ENCODE peak calls at places on chromosomes 2 and 18, in six cellular contexts. O is HCT116, V is H54, L is body of pancreas, D is breast epithelium, W is esophagus squamous epithelium. X is an unnamed sample.

GRCh38 chr2:10384089-10384734 is 63.9 kb downstream of the ODC1 start:
- DNase-seq in W (no peak), D (no peak), O (no peak), V (no peak), L (no peak), X (no peak)

GRCh38 chr2:186950694-186951093 is 101.7 kb upstream of the ZSWIM2 start:
- DNase-seq in V (peak), O (no peak), W (no peak), L (no peak), D (no peak), X (no peak)

GRCh38 chr18:79581406-79581805 is 98.2 kb upstream of the CTDP1 start:
- DNase-seq in D (peak), O (no peak), L (peak), W (no peak), V (no peak), X (no peak)

GRCh38 chr2:36362291-36362690 is 6.7 kb downstream of the CRIM1 start:
- DNase-seq in D (no peak), L (no peak), O (no peak), W (no peak), V (no peak), X (peak)

GRCh38 chr2:176085861-176086771 is 2.4 kb upstream of the EVX2 start:
- DNase-seq in D (no peak), W (no peak), L (peak), O (peak), V (no peak), X (peak)

GRCh38 chr2:120857422-120857821 is 121.8 kb downstream of the GLI2 start:
- DNase-seq in L (no peak), D (no peak), V (no peak), O (no peak), W (no peak), X (no peak)

GRCh38 chr2:239574434-239575156 is 173.8 kb upstream of the HDAC4 start:
- DNase-seq in V (no peak), D (no peak), O (no peak), L (no peak), W (no peak), X (no peak)

GRCh38 chr2:60552096-60552850 is 1.2 kb downstream of the BCL11A start:
- DNase-seq in O (no peak), D (no peak), L (peak), W (no peak), V (no peak), X (peak)

GRCh38 chr18:74521068-74521725 is 13.1 kb upstream of the CNDP1 start:
- DNase-seq in D (no peak), O (no peak), L (no peak), W (no peak), V (no peak), X (no peak)

GRCh38 chr18:14769381-14769780 is 21.4 kb downstream of the ANKRD30B start:
- DNase-seq in L (no peak), V (no peak), W (no peak), O (no peak), D (no peak), X (no peak)

GRCh38 chr18:48108136-48108535 is 177.7 kb upstream of the SMAD2 start:
- DNase-seq in L (no peak), W (no peak), D (no peak), O (no peak), V (no peak), X (no peak)

GRCh38 chr2:158745067-158745865 is 49.9 kb upstream of the DAPL1 start:
- DNase-seq in D (no peak), W (no peak), L (peak), O (peak), V (no peak), X (peak)

GRCh38 chr2:151827564-151828142 is 568 bp downstream of the ARL5A start:
- DNase-seq in O (no peak), L (peak), V (no peak), W (no peak), D (no peak), X (peak)

GRCh38 chr18:58605027-58606020 is 23.6 kb downstream of the ALPK2 start:
- DNase-seq in D (no peak), O (peak), W (no peak), L (no peak), V (no peak), X (no peak)

GRCh38 chr2:38171208-38171858 is 95.4 kb upstream of the CYP1B1 start:
- DNase-seq in O (no peak), D (no peak), L (no peak), V (no peak), W (no peak), X (no peak)

GRCh38 chr2:176136375-176137248 is 7.1 kb downstream of the HOXD8 start:
- DNase-seq in V (peak), D (peak), L (no peak), W (no peak), O (no peak), X (no peak)

GRCh38 chr2:207897541-207898353 is 127.6 kb downstream of the PLEKHM3 start:
- DNase-seq in L (no peak), V (no peak), D (no peak), W (no peak), O (no peak), X (no peak)

GRCh38 chr2:160516547-160517365 is 23.1 kb upstream of the RBMS1 start:
- DNase-seq in V (no peak), D (no peak), O (no peak), L (no peak), W (no peak), X (no peak)

GRCh38 chr2:69386376-69386775 is 651 bp downstream of the GFPT1 start:
- DNase-seq in D (no peak), O (no peak), V (no peak), W (no peak), L (no peak), X (peak)

GRCh38 chr2:11701831-11702301 is 31.9 kb upstream of the NTSR2 start:
- DNase-seq in V (no peak), D (no peak), W (no peak), L (no peak), O (no peak), X (no peak)

GRCh38 chr18:42041793-42042192 is 86.8 kb downstream of the PIK3C3 start:
- DNase-seq in O (no peak), V (no peak), L (peak), D (no peak), W (no peak), X (no peak)

GRCh38 chr18:36298113-36298701 is 694 bp downstream of the FHOD3 start:
- DNase-seq in O (no peak), V (no peak), L (no peak), W (no peak), D (no peak), X (no peak)

GRCh38 chr2:65311049-65311448 is 83.4 kb downstream of the ACTR2 start:
- DNase-seq in W (no peak), D (no peak), V (no peak), L (peak), O (no peak), X (no peak)

GRCh38 chr2:159228006-159228655 is 58.4 kb downstream of the WDSUB1 start:
- DNase-seq in V (no peak), D (no peak), L (no peak), W (no peak), O (no peak), X (no peak)

GRCh38 chr2:62197609-62198236 is 1.8 kb downstream of the B3GNT2 start:
- DNase-seq in O (no peak), W (no peak), V (peak), L (peak), D (peak), X (peak)

GRCh38 chr2:226611196-226611943 is 188.2 kb downstream of the IRS1 start:
- DNase-seq in W (no peak), D (no peak), V (no peak), O (no peak), L (no peak), X (no peak)

GRCh38 chr18:5091741-5092140 is 105.3 kb downstream of the AKAIN1 start:
- DNase-seq in O (no peak), D (no peak), W (no peak), L (no peak), V (no peak), X (no peak)

GRCh38 chr2:78682781-78683180 is 342.7 kb upstream of the REG3G start:
- DNase-seq in O (no peak), V (no peak), D (no peak), W (no peak), L (no peak), X (no peak)

GRCh38 chr2:229059331-229060033 is 211.6 kb downstream of the PID1 start:
- DNase-seq in L (no peak), W (no peak), V (no peak), O (no peak), D (no peak), X (no peak)

GRCh38 chr18:76885011-76885410 is 62.7 kb downstream of the ZNF236 start:
- DNase-seq in D (no peak), W (no peak), V (no peak), O (no peak), L (no peak), X (no peak)

GRCh38 chr2:207122914-207123744 is 42.6 kb downstream of the KLF7 start:
- DNase-seq in D (no peak), L (no peak), V (no peak), O (peak), W (no peak), X (no peak)

DNA sequence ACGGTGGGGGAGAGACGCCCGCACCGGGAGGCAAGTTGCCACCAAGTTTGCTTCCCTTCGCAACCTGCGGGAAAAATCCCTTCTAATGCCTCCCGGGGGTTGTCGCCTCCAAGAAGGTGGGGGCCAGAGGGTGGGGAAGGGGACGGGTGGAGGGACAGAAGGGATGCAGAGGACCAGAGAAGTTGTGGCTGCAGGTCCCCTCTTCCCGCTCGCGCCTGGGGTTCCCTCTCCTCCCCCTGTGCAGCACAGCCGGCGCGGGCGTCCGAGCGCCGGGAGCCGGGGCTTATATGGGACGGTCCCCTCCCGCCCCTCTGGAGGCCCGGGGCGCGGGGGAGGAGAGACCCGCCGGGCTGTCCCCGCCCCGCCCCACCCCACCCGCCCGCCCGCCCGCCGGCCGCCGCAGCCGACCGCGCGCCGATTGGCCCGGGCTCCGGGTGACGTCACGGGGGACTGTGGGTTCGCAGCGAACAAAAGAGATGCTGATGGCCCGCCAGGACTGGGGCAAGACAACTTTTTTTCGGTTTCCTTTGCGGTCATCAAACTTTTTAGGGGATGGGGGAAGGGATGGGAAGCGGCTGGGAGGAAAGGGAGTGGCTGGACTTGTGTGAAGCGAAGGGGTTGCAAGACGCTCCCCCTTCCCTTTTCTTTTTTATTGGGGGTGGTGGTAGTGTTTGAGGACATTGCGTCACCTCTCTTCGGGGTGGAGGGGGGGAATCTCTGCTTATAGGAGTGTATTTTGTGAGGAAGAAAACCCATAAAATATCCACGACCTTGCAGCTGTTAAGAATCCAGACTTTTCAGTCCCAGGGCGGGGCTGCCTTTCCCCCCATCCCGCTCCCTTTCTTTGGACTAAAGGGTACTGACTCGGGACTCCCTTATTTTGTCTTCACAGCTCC is at the start of gene FN1:
- DNase-seq in O (peak), V (peak), W (no peak), L (peak), D (peak), X (peak)
- TF ChIP-seq POLR2A in O (no peak), V (peak), W (no peak), L (no peak), D (no peak), X (no peak)

DNA sequence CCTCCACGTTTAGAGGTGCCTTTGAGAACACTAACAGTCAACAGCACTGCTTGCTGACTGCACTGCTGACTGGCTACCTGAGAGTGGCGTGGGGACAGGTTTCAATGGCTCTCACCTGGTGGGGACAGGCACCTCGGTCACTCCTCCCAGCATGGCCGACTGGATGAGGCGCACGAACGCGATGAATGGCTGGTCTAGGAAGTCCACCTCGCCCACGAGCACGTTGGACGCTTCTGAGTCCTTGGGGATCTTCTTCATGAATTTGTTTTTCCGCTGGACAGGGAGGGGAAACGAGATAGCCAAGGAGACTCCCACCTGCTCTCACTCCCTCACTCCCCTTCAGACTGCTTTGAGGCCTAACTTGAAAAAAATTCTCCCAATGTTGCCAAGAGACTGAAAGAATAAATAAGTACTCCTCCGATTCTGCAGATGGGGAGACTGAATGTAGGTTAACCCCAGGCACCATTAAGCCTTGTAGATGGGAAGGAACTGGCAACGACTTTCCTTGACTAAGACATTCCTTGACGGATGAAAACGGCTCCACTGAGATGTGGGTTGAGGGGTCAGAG is 57.3 kb downstream of the MTHFD2 start:
- DNase-seq in V (no peak), W (no peak), D (no peak), O (no peak), L (no peak), X (no peak)
- TF ChIP-seq POLR2A in V (no peak), W (no peak), D (no peak), O (no peak), L (no peak), X (no peak)

GRCh38 chr2:189762229-189762550 is 402 bp downstream of the OSGEPL1 start:
- DNase-seq in D (no peak), L (no peak), W (peak), V (no peak), O (no peak), X (no peak)

GRCh38 chr2:189763908-189764661 is 1.5 kb upstream of the OSGEPL1 start:
- DNase-seq in O (no peak), V (no peak), L (no peak), D (no peak), W (no peak), X (peak)

DNA sequence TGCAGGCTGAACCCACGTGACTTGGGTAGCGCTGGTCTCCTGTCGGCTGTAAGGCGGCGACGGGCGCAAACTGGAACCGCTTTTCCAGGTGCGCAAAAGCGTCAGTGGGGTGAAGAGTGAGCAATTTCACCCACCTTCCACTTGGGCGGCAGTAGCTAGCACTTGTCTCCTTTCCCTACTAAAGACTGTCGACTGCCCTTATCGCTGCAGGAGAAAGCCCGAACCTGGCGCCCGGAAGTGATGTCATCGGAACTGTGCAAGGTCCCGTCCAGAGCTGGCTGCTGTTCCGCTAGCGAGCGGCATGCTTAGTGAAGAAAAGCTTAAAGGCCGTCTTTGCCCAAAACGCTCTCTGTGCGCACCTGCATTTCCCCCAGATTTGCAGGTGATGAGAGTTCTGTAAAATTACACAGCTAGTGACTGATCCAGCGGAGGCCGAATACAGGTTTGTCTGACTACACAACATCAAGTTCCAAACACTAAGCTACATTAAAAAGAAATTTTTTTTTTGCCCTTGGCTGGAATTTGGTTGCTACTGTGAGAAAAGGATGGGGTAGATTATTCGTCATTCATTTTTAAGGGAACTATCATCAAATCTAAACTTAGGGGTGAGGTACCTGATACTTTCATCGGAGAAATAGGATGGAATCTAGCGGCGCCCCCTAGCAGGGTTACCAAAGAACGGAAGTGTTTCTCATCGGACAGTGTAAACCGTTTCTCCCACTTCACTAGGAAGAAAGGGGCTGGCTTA is at the start of gene OSGEPL1:
- DNase-seq in O (peak), V (peak), W (peak), D (peak), L (peak), X (peak)
- TF ChIP-seq POLR2A in O (peak), V (peak), W (no peak), D (no peak), L (no peak), X (peak)

GRCh38 chr2:241808051-241808450 is 942 bp upstream of the NEU4 start:
- DNase-seq in O (no peak), D (no peak), V (no peak), W (no peak), L (no peak), X (no peak)

GRCh38 chr2:241810304-241811208 is 1.6 kb downstream of the NEU4 start:
- DNase-seq in L (peak), D (no peak), V (no peak), O (no peak), W (no peak), X (no peak)

GRCh38 chr2:241811209-241811951 is 2.4 kb downstream of the NEU4 start:
- DNase-seq in L (no peak), O (no peak), V (no peak), W (no peak), D (no peak), X (no peak)

GRCh38 chr2:241809383-241810303 is 650 bp downstream of the NEU4 start:
- DNase-seq in W (no peak), V (no peak), D (no peak), O (no peak), L (no peak), X (no peak)

GRCh38 chr2:241808701-241809382 is at the start of gene NEU4:
- DNase-seq in W (no peak), V (no peak), L (no peak), D (no peak), O (no peak), X (no peak)
- TF ChIP-seq POLR2A in W (no peak), V (no peak), L (no peak), D (no peak), O (no peak), X (no peak)

DNA sequence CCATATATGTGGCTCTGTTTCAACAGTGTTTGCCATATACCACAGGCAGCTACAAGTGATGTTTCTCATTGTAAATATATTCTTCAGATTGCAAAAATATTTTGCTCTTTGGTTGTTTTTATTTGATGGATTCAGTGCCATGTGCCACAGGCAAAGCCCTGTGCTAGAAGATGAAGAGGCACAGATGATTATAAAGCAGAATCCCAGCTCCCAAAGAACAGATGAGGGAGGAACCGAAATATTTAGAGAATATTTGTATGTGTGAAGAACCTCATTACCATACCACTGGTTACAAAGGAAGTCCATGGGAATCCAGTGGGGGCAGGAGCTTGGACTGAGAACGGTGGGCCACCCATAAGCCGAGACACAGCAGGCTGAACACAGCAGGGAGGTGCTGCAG is 143.8 kb upstream of the NDUFV2 start:
- DNase-seq in D (no peak), V (no peak), W (no peak), O (no peak), L (no peak), X (no peak)
- TF ChIP-seq POLR2A in D (no peak), V (no peak), W (no peak), O (no peak), L (no peak), X (no peak)

GRCh38 chr2:32532961-32533360 is 94.9 kb upstream of the TTC27 start:
- DNase-seq in D (no peak), W (no peak), V (no peak), O (no peak), L (no peak), X (no peak)

GRCh38 chr2:32532341-32532740 is 95.5 kb upstream of the TTC27 start:
- DNase-seq in D (no peak), W (no peak), V (no peak), O (no peak), L (no peak), X (no peak)
- TF ChIP-seq POLR2A in D (no peak), W (no peak), V (no peak), O (no peak), L (no peak), X (no peak)

DNA sequence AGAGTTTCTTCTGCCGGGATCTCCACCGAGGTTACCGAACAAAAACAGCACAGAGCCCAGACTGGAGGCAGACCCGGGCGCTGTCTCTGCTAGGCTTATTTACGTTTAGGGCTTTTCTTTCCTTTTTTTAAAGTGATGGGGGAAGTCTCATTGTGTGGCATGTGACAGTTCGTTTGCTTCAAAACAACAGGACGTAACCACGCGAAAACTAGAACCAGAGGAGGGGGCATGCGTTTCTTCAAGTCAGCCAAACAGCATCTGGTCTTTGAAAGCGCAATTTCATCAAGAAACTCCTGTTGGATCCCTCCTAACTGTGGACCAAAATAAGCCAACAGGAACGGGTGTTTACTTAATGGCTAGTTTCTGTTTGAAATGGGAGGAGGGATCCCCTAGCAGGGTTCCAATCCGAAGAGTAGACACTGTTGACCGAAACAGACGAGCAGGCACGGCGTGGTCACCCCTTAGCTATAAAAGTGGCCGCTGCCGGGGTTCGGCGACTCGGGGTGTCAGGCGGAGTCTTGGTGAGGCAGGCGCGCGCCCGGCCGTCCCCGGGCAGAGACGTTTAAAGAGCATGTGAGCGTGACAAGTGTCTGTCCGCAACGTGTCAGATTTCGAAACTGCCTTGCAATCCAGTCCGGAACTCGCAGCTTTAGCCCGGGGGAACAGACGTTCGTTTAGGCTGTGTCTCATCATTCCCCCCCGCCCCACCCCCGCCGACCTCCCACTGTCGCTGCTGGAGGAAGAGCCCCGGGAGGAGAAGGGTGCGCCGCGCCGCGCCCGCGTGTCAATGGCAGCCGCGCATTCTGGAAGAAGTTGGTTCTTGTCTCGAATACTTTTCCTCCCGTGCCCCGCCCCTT is 899 bp upstream of the TGIF1 start:
- DNase-seq in O (peak), W (peak), D (peak), V (peak), L (peak), X (peak)
- TF ChIP-seq POLR2A in O (no peak), W (no peak), D (peak), V (peak), L (peak), X (peak)

X was measured in erythroblast.